ENCODE peak calls at places on chromosomes 6 and 20, in four cellular contexts. Z, L, C and W are unnamed samples. For H3K9me3 and H3K4me1, the result is how much of the 10 kb centered on the place peaks cover.

GRCh38 chr6:31898200-31899011 is 908 bp upstream of the EHMT2 start:
- DNase-seq in L (peak), C (no peak), Z (no peak), W (no peak)

GRCh38 chr20:22836877-22837276 is 198.2 kb upstream of the SSTR4 start:
- DNase-seq in L (no peak), C (no peak), Z (no peak), W (no peak)

GRCh38 chr6:45491048-45491447 is 113.3 kb upstream of the SUPT3H start:
- DNase-seq in Z (no peak), C (no peak), L (no peak), W (no peak)

GRCh38 chr6:113375950-113376846 is 480.9 kb upstream of the MARCKS start:
- DNase-seq in L (no peak), C (no peak), Z (no peak), W (no peak)

GRCh38 chr6:169445661-169446581 is 192.3 kb upstream of the THBS2 start:
- DNase-seq in L (no peak), Z (no peak), C (no peak), W (no peak)

GRCh38 chr6:136051140-136051775 is 198.9 kb downstream of the MTFR2 start:
- DNase-seq in Z (no peak), C (no peak), L (peak), W (no peak)

GRCh38 chr20:39862613-39863012 is 826.4 kb downstream of the MAFB start:
- DNase-seq in C (no peak), L (no peak), Z (no peak), W (no peak)

GRCh38 chr20:61976650-61977332 is 88.9 kb downstream of the TAF4 start:
- DNase-seq in Z (no peak), L (no peak), C (no peak), W (no peak)

GRCh38 chr6:11714116-11714797 is 64.3 kb downstream of the ADTRP start:
- DNase-seq in L (peak), Z (no peak), C (no peak), W (no peak)

GRCh38 chr6:56538851-56539250 is 103.8 kb downstream of the DST start:
- DNase-seq in C (no peak), L (no peak), Z (no peak), W (no peak)

GRCh38 chr6:131197716-131198115 is 62.4 kb downstream of the AKAP7 start:
- DNase-seq in Z (peak), C (no peak), L (no peak), W (no peak)

GRCh38 chr20:11792229-11792953 is 125.3 kb upstream of the BTBD3 start:
- DNase-seq in Z (no peak), C (no peak), L (no peak), W (no peak)

GRCh38 chr20:17616480-17617211 is 46.8 kb downstream of the DSTN start:
- DNase-seq in L (no peak), C (no peak), Z (no peak), W (peak)
- H3K4me3 ChIP-seq in L (no peak), C (no peak), Z (no peak), W (no peak)

GRCh38 chr20:60292001-60292520 is 333.8 kb downstream of the CDH26 start:
- DNase-seq in C (no peak), Z (no peak), L (no peak), W (no peak)
- H3K9me3 ChIP-seq in C (under half), Z (under half), L (under half), W (under half)

DNA sequence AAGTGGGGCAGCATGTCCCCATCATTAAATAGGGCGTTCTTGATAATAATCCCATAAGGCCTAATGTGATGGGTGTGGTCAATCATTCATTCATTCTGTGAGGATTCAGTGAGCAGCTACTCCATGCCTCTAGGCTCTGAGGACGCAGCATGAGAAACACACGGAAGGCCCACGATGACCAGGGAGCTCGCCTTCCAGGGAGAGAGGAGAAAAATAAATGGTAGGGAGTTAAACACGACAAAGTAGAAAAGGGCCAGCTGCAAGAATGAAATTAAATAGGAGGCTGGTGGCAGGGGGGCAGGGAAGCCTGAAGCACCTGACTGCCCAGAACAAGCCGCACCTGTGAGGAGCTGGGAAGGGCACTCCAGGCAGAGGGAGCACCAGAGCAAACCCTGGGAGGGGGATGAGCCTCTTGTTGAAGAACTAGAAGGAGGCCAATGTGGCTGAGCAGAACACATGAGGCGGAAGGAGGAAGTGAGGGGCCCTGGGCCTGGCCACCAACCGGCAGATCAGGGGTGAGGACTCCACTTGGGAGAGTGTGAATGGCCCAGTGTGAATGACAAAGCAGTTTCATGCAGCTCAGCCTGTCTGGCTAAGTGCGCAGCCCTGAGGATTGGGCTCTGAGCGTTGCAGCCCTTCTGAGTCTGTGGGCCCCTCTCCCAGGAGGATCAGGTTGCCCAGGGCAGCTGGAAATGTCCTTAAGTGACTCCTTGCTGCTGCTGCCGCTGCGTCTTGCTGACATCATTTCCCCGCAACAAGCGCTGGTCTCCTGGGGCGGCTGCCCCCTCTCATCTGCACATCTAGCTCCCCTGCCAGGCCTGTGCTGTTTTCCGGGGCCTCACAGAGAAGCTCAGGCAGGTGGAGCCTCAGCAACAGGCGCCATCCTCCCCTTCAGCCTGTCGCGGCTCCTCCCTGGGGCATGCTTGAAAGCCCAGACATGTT is 99.9 kb downstream of the CDH26 start:
- DNase-seq in C (no peak), Z (peak), L (no peak), W (peak)
- H3K4me1 ChIP-seq in C (under half), Z (under half), L (under half), W (under half)

DNA sequence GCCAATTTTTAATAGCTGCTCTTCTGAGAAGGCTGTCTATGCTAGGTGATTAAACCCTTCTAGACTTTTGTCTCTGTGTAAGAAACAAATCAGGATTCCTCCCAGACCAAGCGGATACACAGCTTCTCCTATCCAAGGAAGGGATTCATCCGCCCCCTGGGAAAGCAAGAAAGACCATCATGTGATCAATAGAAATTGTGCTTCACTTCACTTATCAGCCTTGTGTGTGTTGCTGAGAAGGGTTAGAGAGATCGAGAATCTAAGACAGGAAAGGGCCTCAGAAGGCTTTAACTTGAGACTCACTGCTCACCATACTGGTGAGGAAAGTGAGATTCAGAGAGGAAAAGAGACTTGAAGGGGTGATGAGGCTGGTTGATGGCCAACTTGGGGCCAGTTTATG is 1.5 kb downstream of the ABCC10 start:
- DNase-seq in C (no peak), L (no peak), Z (no peak), W (no peak)
- H3K4me3 ChIP-seq in C (peak), L (peak), Z (peak), W (peak)

GRCh38 chr6:155614606-155615005 is 159.0 kb upstream of the NOX3 start:
- DNase-seq in Z (no peak), L (no peak), C (no peak), W (no peak)
- H3K9me3 ChIP-seq in Z (under half), L (under half), C (under half), W (under half)